ENCODE peak calls at places on chromosome 5, in four cellular contexts. P is mucosa of descending colon; W is CD4-positive, alpha-beta memory T cell; M is aorta. E is an unnamed sample. For H3K36me3, the result is how much of the 10 kb centered on the place peaks cover.

GRCh38 chr5:53817183-53817582 is 256.7 kb downstream of the NDUFS4 start:
- DNase-seq in M (no peak), W (no peak), P (no peak), E (no peak)

GRCh38 chr5:83628360-83628759 is 92.3 kb downstream of the HAPLN1 start:
- DNase-seq in W (no peak), P (no peak), M (no peak), E (no peak)

GRCh38 chr5:150641006-150641570 is 628 bp downstream of the SYNPO start:
- DNase-seq in M (peak), W (no peak), P (no peak), E (no peak)

GRCh38 chr5:15837584-15838289 is 337.8 kb downstream of the FBXL7 start:
- DNase-seq in M (no peak), P (no peak), W (no peak), E (no peak)

GRCh38 chr5:88674262-88675158 is 208.5 kb downstream of the MEF2C start:
- DNase-seq in W (no peak), P (peak), M (peak), E (no peak)

GRCh38 chr5:156913719-156914370 is 49.2 kb downstream of the TIMD4 start:
- DNase-seq in P (no peak), M (no peak), W (peak), E (no peak)

GRCh38 chr5:66551338-66551737 is 44.9 kb upstream of the MAST4 start:
- DNase-seq in P (no peak), M (no peak), W (no peak), E (no peak)

GRCh38 chr5:124315746-124316415 is 430.6 kb downstream of the ZNF608 start:
- DNase-seq in W (no peak), M (no peak), P (no peak), E (no peak)

GRCh38 chr5:140483055-140483454 is 64.4 kb upstream of the EIF4EBP3 start:
- DNase-seq in M (no peak), P (no peak), W (no peak), E (no peak)

DNA sequence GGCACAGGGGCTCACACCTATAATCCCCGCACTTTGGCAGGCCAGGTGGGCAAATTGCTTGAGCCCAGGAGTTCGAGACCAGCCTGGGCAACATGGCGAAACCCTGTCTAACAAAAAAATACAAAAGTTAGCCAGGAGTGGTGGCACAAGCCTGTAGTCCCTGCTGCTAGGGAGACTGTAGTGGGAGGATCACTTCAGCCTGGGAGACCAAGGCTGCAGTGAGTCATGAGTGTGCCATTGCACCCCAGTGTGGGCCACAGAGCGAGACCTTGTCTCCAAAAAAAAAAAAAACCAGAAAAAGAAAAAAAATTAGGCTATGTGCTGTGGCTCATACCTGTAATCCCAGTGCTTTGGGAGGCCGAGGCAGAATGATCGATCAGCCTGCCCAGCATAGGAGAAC is 58.5 kb upstream of the EIF4EBP3 start:
- DNase-seq in W (no peak), P (no peak), M (no peak), E (no peak)
- H3K36me3 ChIP-seq in W (under half), P (under half), M (under half), E (under half)

DNA sequence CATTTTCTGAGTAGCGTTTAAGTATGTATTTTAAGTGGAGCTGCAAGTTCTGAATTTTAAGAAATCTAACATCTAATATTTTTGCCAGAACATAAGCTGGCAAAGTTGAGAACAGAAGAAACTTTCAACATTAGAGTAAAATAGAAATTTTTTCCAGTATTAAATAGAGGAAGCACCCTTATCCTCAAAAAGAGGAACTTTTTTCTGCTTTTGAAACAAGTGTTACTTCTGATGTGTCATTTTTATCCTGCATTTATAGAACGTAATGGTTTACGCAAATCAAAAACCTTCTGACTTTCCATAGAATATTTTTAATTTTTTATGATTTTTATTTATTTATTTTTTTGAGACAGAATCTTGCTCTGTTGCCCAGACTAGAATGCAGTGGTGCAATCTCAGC is 21.8 kb downstream of the ZBED3 start:
- DNase-seq in M (no peak), P (no peak), W (no peak), E (no peak)
- H3K36me3 ChIP-seq in M (under half), P (under half), W (under half), E (under half)

GRCh38 chr5:115616892-115617291 is 8.9 kb downstream of the TMED7 start:
- DNase-seq in M (no peak), W (no peak), P (no peak), E (no peak)

GRCh38 chr5:115616492-115616891 is 9.3 kb downstream of the TMED7 start:
- DNase-seq in M (no peak), W (no peak), P (no peak), E (no peak)

GRCh38 chr5:115607935-115608334 is 5.7 kb upstream of the TICAM2 start:
- DNase-seq in W (no peak), M (no peak), P (no peak), E (no peak)

DNA sequence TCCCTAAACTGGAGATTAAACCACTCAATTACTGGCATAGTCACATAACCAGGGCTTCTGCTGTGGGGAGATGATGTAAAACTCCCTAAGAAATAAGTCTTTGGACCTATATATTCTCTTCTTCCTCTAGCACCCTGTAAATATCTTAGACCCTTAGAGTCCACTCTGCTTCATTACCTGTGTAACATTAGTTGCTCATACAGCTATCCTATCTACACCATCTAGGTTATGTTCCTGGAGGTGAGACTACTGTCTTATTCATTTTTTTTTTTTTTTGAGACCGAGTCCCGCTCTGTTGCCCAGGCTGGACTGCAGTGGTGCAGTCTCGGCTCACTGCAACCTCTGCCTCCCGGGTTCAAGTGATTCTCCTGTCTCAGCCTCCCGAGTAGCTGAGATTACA is 9.6 kb upstream of the TICAM2 start:
- DNase-seq in P (no peak), W (no peak), M (no peak), E (no peak)
- H3K36me3 ChIP-seq in P (under half), W (under half), M (under half), E (under half)

GRCh38 chr5:98913911-98914310 is 14.9 kb downstream of the CHD1 start:
- DNase-seq in P (no peak), M (no peak), W (no peak), E (no peak)

GRCh38 chr5:98906756-98907355 is 22.0 kb downstream of the CHD1 start:
- DNase-seq in W (no peak), P (no peak), M (no peak), E (no peak)

GRCh38 chr5:98907951-98908350 is 20.9 kb downstream of the CHD1 start:
- DNase-seq in W (no peak), P (no peak), M (no peak), E (no peak)

GRCh38 chr5:98909363-98909762 is 19.4 kb downstream of the CHD1 start:
- DNase-seq in P (no peak), M (no peak), W (no peak), E (no peak)

DNA sequence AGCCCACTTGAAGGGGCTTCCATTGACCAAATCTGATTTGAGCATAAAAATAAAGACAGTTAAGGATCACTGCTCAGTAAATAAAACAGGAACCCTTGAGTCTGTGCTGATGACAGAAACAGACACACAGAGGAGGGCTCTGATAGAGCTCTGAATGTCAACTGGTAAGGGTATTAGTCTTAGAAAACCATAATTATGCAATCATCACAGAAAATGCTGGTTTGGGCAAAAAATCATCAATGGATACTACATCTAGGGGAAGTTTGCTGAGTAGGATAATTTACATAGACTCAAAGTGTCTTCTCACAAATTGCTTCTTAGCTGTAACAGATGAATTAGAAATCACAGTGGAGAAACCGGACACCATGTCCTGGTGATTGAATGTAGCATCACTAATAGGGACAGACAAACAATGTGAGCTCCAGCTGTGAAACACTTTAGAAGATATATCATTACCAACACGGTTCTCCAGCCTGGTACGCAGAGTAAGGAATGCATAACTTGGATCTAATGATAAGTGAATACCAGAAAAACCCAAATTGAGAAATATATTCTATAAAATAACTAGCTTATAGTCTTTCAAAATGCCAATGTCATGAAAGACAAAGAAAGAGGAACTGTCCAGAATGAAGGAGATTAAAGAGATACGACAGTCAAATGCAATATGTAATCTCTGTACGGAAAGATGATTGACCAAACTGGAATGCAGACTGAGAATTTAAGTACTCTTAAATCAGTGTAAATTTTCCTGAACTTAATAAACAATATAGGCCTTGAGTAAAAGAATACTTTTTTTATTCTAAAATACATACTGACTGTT is 17.4 kb downstream of the CHD1 start:
- DNase-seq in W (no peak), P (no peak), M (no peak), E (no peak)
- H3K36me3 ChIP-seq in W (under half), P (under half), M (under half), E (under half)

GRCh38 chr5:14401639-14402038 is 180.0 kb upstream of the OTULINL start:
- DNase-seq in P (no peak), W (no peak), M (no peak), E (no peak)

GRCh38 chr5:14402424-14402823 is 179.2 kb upstream of the OTULINL start:
- DNase-seq in M (no peak), P (no peak), W (no peak), E (no peak)

GRCh38 chr5:14399054-14399657 is 182.4 kb upstream of the OTULINL start:
- DNase-seq in M (no peak), W (peak), P (no peak), E (no peak)

GRCh38 chr5:14400085-14400484 is 181.5 kb upstream of the OTULINL start:
- DNase-seq in P (no peak), M (no peak), W (no peak), E (no peak)

GRCh38 chr5:14400611-14401010 is 181.0 kb upstream of the OTULINL start:
- DNase-seq in M (no peak), W (no peak), P (no peak), E (no peak)
- H3K36me3 ChIP-seq in M (under half), W (under half), P (under half), E (under half)

GRCh38 chr5:31285025-31285424 is 91.5 kb downstream of the CDH6 start:
- DNase-seq in W (no peak), M (no peak), P (no peak), E (no peak)
- H3K36me3 ChIP-seq in W (under half), M (under half), P (under half), E (under half)

GRCh38 chr5:142906863-142907671 is 136.9 kb downstream of the ARHGAP26 start:
- DNase-seq in M (no peak), P (no peak), W (no peak), E (peak)

GRCh38 chr5:142901476-142902187 is 131.5 kb downstream of the ARHGAP26 start:
- DNase-seq in W (no peak), M (no peak), P (no peak), E (no peak)

GRCh38 chr5:142905375-142905774 is 135.2 kb downstream of the ARHGAP26 start:
- DNase-seq in W (no peak), P (no peak), M (no peak), E (no peak)

GRCh38 chr5:142902188-142902965 is 132.2 kb downstream of the ARHGAP26 start:
- DNase-seq in M (no peak), W (no peak), P (no peak), E (no peak)

GRCh38 chr5:142904421-142904820 is 134.2 kb downstream of the ARHGAP26 start:
- DNase-seq in W (no peak), P (no peak), M (no peak), E (no peak)
- H3K36me3 ChIP-seq in W (under half), P (under half), M (under half), E (under half)

GRCh38 chr5:134392301-134392700 is 19.4 kb downstream of the CDKN2AIPNL start:
- DNase-seq in P (no peak), M (no peak), W (no peak), E (no peak)

GRCh38 chr5:134383980-134384697 is 12.8 kb downstream of the UBE2B start:
- DNase-seq in P (no peak), M (no peak), W (no peak), E (no peak)

GRCh38 chr5:134387443-134387842 is 16.1 kb downstream of the UBE2B start:
- DNase-seq in W (no peak), P (no peak), M (no peak), E (no peak)
- H3K36me3 ChIP-seq in W (half or more), P (under half), M (under half), E (half or more)

GRCh38 chr5:92283521-92283920 is 900.4 kb upstream of the ARRDC3 start:
- DNase-seq in W (no peak), P (no peak), M (no peak), E (no peak)
- H3K36me3 ChIP-seq in W (under half), P (under half), M (under half), E (under half)

DNA sequence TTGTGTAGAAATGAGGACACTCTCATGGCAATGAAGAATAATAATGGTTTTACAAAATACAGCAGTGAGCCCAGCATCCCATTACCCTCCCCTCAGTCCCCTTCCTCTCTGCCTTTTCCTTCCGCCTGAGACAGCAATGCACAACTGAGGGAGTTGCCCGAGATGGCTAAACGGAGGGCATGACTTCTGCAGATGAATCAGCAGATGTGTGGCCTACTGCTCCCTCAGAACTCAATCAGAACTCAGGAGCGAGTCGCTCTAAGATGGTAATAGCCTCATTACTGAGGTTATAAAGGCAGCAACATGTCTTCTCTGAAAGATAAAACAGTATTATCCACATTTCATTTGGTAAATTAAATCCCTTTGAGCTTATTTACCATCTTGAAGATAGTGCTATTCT is 326.6 kb downstream of the ENC1 start:
- DNase-seq in W (no peak), P (no peak), M (no peak), E (no peak)
- H3K36me3 ChIP-seq in W (under half), P (under half), M (under half), E (under half)